ENCODE peak calls at places on chromosomes 4 and X, in six cellular contexts. One of them, this sample, is unnamed.

GRCh38 chr4:176534566-176534965 is 214.8 kb downstream of the SPCS3 start:
- DNase-seq in activated T-cell treated with anti-CD3 and anti-CD28 coated beads for 24 hours: no peak
- DNase-seq in lower leg skin: no peak
- DNase-seq in COR-L47: no peak
- DNase-seq in mucosa of gallbladder: no peak
- DNase-seq in EL: peak
- DNase-seq in this sample: no peak

GRCh38 chr4:907103-907400 is 25.1 kb downstream of the GAK start:
- DNase-seq in activated T-cell treated with anti-CD3 and anti-CD28 coated beads for 24 hours: no peak
- DNase-seq in lower leg skin: no peak
- DNase-seq in COR-L47: no peak
- DNase-seq in mucosa of gallbladder: no peak
- DNase-seq in EL: no peak
- DNase-seq in this sample: no peak

GRCh38 chr4:26992657-26993361 is 132.2 kb downstream of the STIM2 start:
- DNase-seq in activated T-cell treated with anti-CD3 and anti-CD28 coated beads for 24 hours: peak
- DNase-seq in lower leg skin: no peak
- DNase-seq in COR-L47: no peak
- DNase-seq in mucosa of gallbladder: no peak
- DNase-seq in EL: peak
- DNase-seq in this sample: no peak

GRCh38 chrX:130280901-130281300 is 12.2 kb upstream of the ZNF280C start:
- DNase-seq in activated T-cell treated with anti-CD3 and anti-CD28 coated beads for 24 hours: no peak
- DNase-seq in lower leg skin: no peak
- DNase-seq in COR-L47: no peak
- DNase-seq in mucosa of gallbladder: no peak
- DNase-seq in EL: no peak
- DNase-seq in this sample: no peak

GRCh38 chrX:106484233-106484632 is 127.5 kb upstream of the RADX start:
- DNase-seq in activated T-cell treated with anti-CD3 and anti-CD28 coated beads for 24 hours: peak
- DNase-seq in lower leg skin: no peak
- DNase-seq in COR-L47: no peak
- DNase-seq in mucosa of gallbladder: no peak
- DNase-seq in EL: no peak
- DNase-seq in this sample: no peak

GRCh38 chr4:170025523-170026252 is 507 bp downstream of the MFAP3L start:
- DNase-seq in activated T-cell treated with anti-CD3 and anti-CD28 coated beads for 24 hours: peak
- DNase-seq in lower leg skin: peak
- DNase-seq in COR-L47: no peak
- DNase-seq in mucosa of gallbladder: no peak
- DNase-seq in EL: no peak
- DNase-seq in this sample: no peak

GRCh38 chrX:139834879-139835278 is 98.0 kb downstream of the ATP11C start:
- DNase-seq in activated T-cell treated with anti-CD3 and anti-CD28 coated beads for 24 hours: no peak
- DNase-seq in lower leg skin: no peak
- DNase-seq in COR-L47: no peak
- DNase-seq in mucosa of gallbladder: no peak
- DNase-seq in EL: no peak
- DNase-seq in this sample: no peak

GRCh38 chr4:170581969-170582368 is 492.2 kb upstream of the AADAT start:
- DNase-seq in activated T-cell treated with anti-CD3 and anti-CD28 coated beads for 24 hours: no peak
- DNase-seq in lower leg skin: no peak
- DNase-seq in COR-L47: no peak
- DNase-seq in mucosa of gallbladder: no peak
- DNase-seq in EL: no peak
- DNase-seq in this sample: no peak

GRCh38 chrX:103845165-103845653 is 13.2 kb upstream of the RAB9B start:
- DNase-seq in activated T-cell treated with anti-CD3 and anti-CD28 coated beads for 24 hours: peak
- DNase-seq in lower leg skin: no peak
- DNase-seq in COR-L47: peak
- DNase-seq in mucosa of gallbladder: peak
- DNase-seq in EL: peak
- DNase-seq in this sample: peak

GRCh38 chr4:133996431-133997121 is 205.0 kb downstream of the PABPC4L start:
- DNase-seq in activated T-cell treated with anti-CD3 and anti-CD28 coated beads for 24 hours: no peak
- DNase-seq in lower leg skin: no peak
- DNase-seq in COR-L47: no peak
- DNase-seq in mucosa of gallbladder: no peak
- DNase-seq in EL: no peak
- DNase-seq in this sample: no peak

GRCh38 chrX:3286196-3286920 is 60.1 kb downstream of the MXRA5 start:
- DNase-seq in activated T-cell treated with anti-CD3 and anti-CD28 coated beads for 24 hours: no peak
- DNase-seq in lower leg skin: no peak
- DNase-seq in COR-L47: no peak
- DNase-seq in mucosa of gallbladder: no peak
- DNase-seq in EL: peak
- DNase-seq in this sample: no peak

GRCh38 chr4:113013746-113014145 is 35.7 kb upstream of the ANK2 start:
- DNase-seq in activated T-cell treated with anti-CD3 and anti-CD28 coated beads for 24 hours: no peak
- DNase-seq in lower leg skin: no peak
- DNase-seq in COR-L47: no peak
- DNase-seq in mucosa of gallbladder: no peak
- DNase-seq in EL: no peak
- DNase-seq in this sample: no peak

GRCh38 chr4:24211821-24212220 is 322.0 kb upstream of the PPARGC1A start:
- DNase-seq in activated T-cell treated with anti-CD3 and anti-CD28 coated beads for 24 hours: no peak
- DNase-seq in lower leg skin: no peak
- DNase-seq in COR-L47: no peak
- DNase-seq in mucosa of gallbladder: no peak
- DNase-seq in EL: peak
- DNase-seq in this sample: no peak

GRCh38 chrX:107559506-107559905 is 68.8 kb upstream of the PRPS1 start:
- DNase-seq in activated T-cell treated with anti-CD3 and anti-CD28 coated beads for 24 hours: no peak
- DNase-seq in lower leg skin: peak
- DNase-seq in COR-L47: no peak
- DNase-seq in mucosa of gallbladder: no peak
- DNase-seq in EL: peak
- DNase-seq in this sample: no peak

GRCh38 chr4:1209821-1210220 is 37.4 kb upstream of the SPON2 start:
- DNase-seq in activated T-cell treated with anti-CD3 and anti-CD28 coated beads for 24 hours: no peak
- DNase-seq in lower leg skin: peak
- DNase-seq in COR-L47: no peak
- DNase-seq in mucosa of gallbladder: peak
- DNase-seq in EL: no peak
- DNase-seq in this sample: no peak

GRCh38 chr4:123652501-123652900 is 255.9 kb downstream of the SPRY1 start:
- DNase-seq in activated T-cell treated with anti-CD3 and anti-CD28 coated beads for 24 hours: no peak
- DNase-seq in lower leg skin: no peak
- DNase-seq in COR-L47: no peak
- DNase-seq in mucosa of gallbladder: no peak
- DNase-seq in EL: no peak
- DNase-seq in this sample: no peak

GRCh38 chr4:163164591-163164990 is 2.1 kb downstream of the NAF1 start:
- DNase-seq in activated T-cell treated with anti-CD3 and anti-CD28 coated beads for 24 hours: no peak
- DNase-seq in lower leg skin: no peak
- DNase-seq in COR-L47: no peak
- DNase-seq in mucosa of gallbladder: no peak
- DNase-seq in EL: no peak
- DNase-seq in this sample: no peak

GRCh38 chr4:2402053-2402452 is 16.4 kb downstream of the ZFYVE28 start:
- DNase-seq in activated T-cell treated with anti-CD3 and anti-CD28 coated beads for 24 hours: no peak
- DNase-seq in lower leg skin: peak
- DNase-seq in COR-L47: peak
- DNase-seq in mucosa of gallbladder: peak
- DNase-seq in EL: no peak
- DNase-seq in this sample: peak

GRCh38 chr4:149896428-149896827 is 80.8 kb upstream of the IQCM start:
- DNase-seq in activated T-cell treated with anti-CD3 and anti-CD28 coated beads for 24 hours: no peak
- DNase-seq in lower leg skin: no peak
- DNase-seq in COR-L47: peak
- DNase-seq in mucosa of gallbladder: no peak
- DNase-seq in EL: peak
- DNase-seq in this sample: no peak

GRCh38 chr4:126582737-126583136 is 1050.0 kb upstream of the INTU start:
- DNase-seq in activated T-cell treated with anti-CD3 and anti-CD28 coated beads for 24 hours: no peak
- DNase-seq in lower leg skin: no peak
- DNase-seq in COR-L47: no peak
- DNase-seq in mucosa of gallbladder: no peak
- DNase-seq in EL: peak
- DNase-seq in this sample: no peak

GRCh38 chr4:146739182-146739581 is 100.5 kb downstream of the POU4F2 start:
- DNase-seq in activated T-cell treated with anti-CD3 and anti-CD28 coated beads for 24 hours: no peak
- DNase-seq in lower leg skin: no peak
- DNase-seq in COR-L47: no peak
- DNase-seq in mucosa of gallbladder: no peak
- DNase-seq in EL: no peak
- DNase-seq in this sample: no peak

GRCh38 chrX:147376601-147377387 is 534.9 kb upstream of the FMR1 start:
- DNase-seq in activated T-cell treated with anti-CD3 and anti-CD28 coated beads for 24 hours: no peak
- DNase-seq in lower leg skin: no peak
- DNase-seq in COR-L47: no peak
- DNase-seq in mucosa of gallbladder: no peak
- DNase-seq in EL: no peak
- DNase-seq in this sample: no peak

GRCh38 chrX:87468941-87469340 is 48.7 kb upstream of the KLHL4 start:
- DNase-seq in activated T-cell treated with anti-CD3 and anti-CD28 coated beads for 24 hours: no peak
- DNase-seq in lower leg skin: no peak
- DNase-seq in COR-L47: no peak
- DNase-seq in mucosa of gallbladder: no peak
- DNase-seq in EL: no peak
- DNase-seq in this sample: no peak

GRCh38 chr4:187617117-187617516 is 378.5 kb upstream of the ZFP42 start:
- DNase-seq in activated T-cell treated with anti-CD3 and anti-CD28 coated beads for 24 hours: no peak
- DNase-seq in lower leg skin: no peak
- DNase-seq in COR-L47: no peak
- DNase-seq in mucosa of gallbladder: no peak
- DNase-seq in EL: no peak
- DNase-seq in this sample: no peak

This sample was measured in NCI-H345.